ENCODE peak calls at places on chromosomes 7 and 10, in seven cellular contexts. X is Karpas-422; M is H9; P is endothelial cell of umbilical vein; E is Peyer's patch; S is CD8-positive, alpha-beta memory T cell; B is SK-N-SH. D is an unnamed sample.

GRCh38 chr7:40219917-40220316 is 85.1 kb downstream of the SUGCT start:
- DNase-seq in P (no peak), M (no peak), X (no peak), E (no peak), S (no peak), B (no peak), D (no peak)

GRCh38 chr10:76911184-76911583 is 726.4 kb downstream of the KCNMA1 start:
- DNase-seq in S (no peak), P (no peak), M (no peak), X (no peak), B (no peak), E (no peak), D (no peak)

GRCh38 chr7:106916689-106917088 is 51.6 kb downstream of the PIK3CG start:
- DNase-seq in X (no peak), E (no peak), P (no peak), B (no peak), M (no peak), S (no peak), D (no peak)

GRCh38 chr10:129949411-129950335 is 14.4 kb downstream of the EBF3 start:
- DNase-seq in X (no peak), E (peak; percentile 40), M (peak; percentile 75), B (peak; percentile 78), S (no peak), P (no peak), D (no peak)

GRCh38 chr7:13336227-13336626 is 648.8 kb downstream of the ARL4A start:
- DNase-seq in S (no peak), P (no peak), E (no peak), B (no peak), X (no peak), M (no peak), D (no peak)

GRCh38 chr10:11236234-11236633 is 218.6 kb downstream of the CELF2 start:
- DNase-seq in S (peak; percentile 47), M (no peak), B (no peak), X (no peak), P (no peak), E (no peak), D (peak; percentile 63)

GRCh38 chr10:92690211-92691041 is 671 bp downstream of the HHEX start:
- DNase-seq in B (peak; percentile 59), P (peak; percentile 100), X (peak; percentile 68), S (peak; percentile 66), M (peak; percentile 44), E (peak; percentile 86), D (peak; percentile 51)

GRCh38 chr7:41046778-41047177 is 656.1 kb downstream of the INHBA start:
- DNase-seq in E (no peak), B (no peak), S (no peak), X (no peak), P (no peak), M (no peak), D (no peak)

GRCh38 chr10:117137031-117137910 is 799 bp downstream of the VAX1 start:
- DNase-seq in S (no peak), M (peak; percentile 63), E (no peak), B (peak; percentile 74), P (peak; percentile 22), X (no peak), D (no peak)

GRCh38 chr10:35606423-35606822 is 1.3 kb downstream of the GJD4 start:
- DNase-seq in X (no peak), S (no peak), E (no peak), M (no peak), P (no peak), B (no peak), D (no peak)

DNA sequence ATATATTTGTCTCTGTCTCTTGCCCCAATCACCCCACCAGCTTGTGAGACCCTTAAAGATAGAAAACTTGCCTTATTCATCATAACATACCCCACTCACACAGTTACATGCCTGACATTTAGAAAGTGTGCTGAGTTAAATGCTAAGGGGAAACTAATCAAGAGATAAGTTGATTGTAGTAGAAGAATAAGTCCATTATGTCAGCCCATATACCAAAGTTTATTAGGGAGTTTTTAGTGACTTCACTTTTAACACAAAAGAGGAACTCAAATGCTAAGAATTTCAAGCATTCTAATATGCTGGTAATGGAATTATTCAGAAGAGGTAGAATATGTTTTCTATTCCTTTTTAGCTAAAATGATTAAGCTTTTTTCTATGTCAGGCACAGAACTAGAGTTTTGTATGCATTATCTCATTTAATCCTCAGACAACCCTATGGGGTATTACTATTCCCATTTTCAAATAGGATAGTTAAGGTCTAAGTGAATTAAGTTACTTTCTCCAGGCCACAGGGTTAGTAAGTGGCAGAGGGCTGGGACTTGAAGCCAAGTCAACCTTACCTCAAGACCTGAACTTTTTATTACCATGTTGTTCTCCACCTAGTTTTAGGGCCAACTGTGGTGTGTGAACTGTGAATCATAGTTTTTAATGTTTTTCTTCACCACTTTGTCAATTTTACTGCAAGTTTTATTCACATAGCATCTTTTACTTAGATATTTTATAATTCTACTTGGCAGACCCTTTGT is 19.6 kb downstream of the ASAH2 start:
- DNase-seq in X (no peak), P (no peak), E (no peak), M (no peak), S (no peak), B (no peak), D (no peak)
- H3K27me3 ChIP-seq in X (no peaks in the 10 kb centered on the region), P (peaks cover 13% of the 10 kb centered on the region), E (no peaks in the 10 kb centered on the region), M (no peaks in the 10 kb centered on the region), S (no peaks in the 10 kb centered on the region), B (peaks cover 15% of the 10 kb centered on the region), D (no peaks in the 10 kb centered on the region)

GRCh38 chr7:228610-229009 is 36.2 kb downstream of the FAM20C start:
- DNase-seq in E (no peak), B (no peak), P (no peak), M (no peak), X (no peak), S (no peak), D (no peak)
- H3K4me1 ChIP-seq in E (no peaks in the 10 kb centered on the region), B (no peaks in the 10 kb centered on the region), P (no peaks in the 10 kb centered on the region), M (no peaks in the 10 kb centered on the region), X (no peaks in the 10 kb centered on the region), S (no peaks in the 10 kb centered on the region), D (no peaks in the 10 kb centered on the region)

GRCh38 chr7:47386273-47386820 is 195.6 kb downstream of the TNS3 start:
- DNase-seq in P (no peak), B (no peak), X (no peak), S (no peak), M (no peak), E (no peak), D (no peak)

GRCh38 chr7:47384755-47385475 is 197.0 kb downstream of the TNS3 start:
- DNase-seq in B (no peak), E (peak; percentile 31), X (no peak), S (no peak), M (no peak), P (no peak), D (no peak)

GRCh38 chr7:47383064-47383463 is 198.8 kb downstream of the TNS3 start:
- DNase-seq in B (no peak), E (peak; percentile 30), P (no peak), X (no peak), S (no peak), M (no peak), D (no peak)

GRCh38 chr7:47382200-47382599 is 199.7 kb downstream of the TNS3 start:
- DNase-seq in E (peak; percentile 19), B (no peak), P (no peak), M (no peak), X (no peak), S (no peak), D (no peak)

GRCh38 chr7:47383696-47384445 is 198.0 kb downstream of the TNS3 start:
- DNase-seq in S (no peak), M (no peak), E (peak; percentile 52), P (no peak), X (no peak), B (no peak), D (no peak)
- H3K27me3 ChIP-seq in S (no peaks in the 10 kb centered on the region), M (no peaks in the 10 kb centered on the region), E (no peaks in the 10 kb centered on the region), P (no peaks in the 10 kb centered on the region), X (no peaks in the 10 kb centered on the region), B (no peaks in the 10 kb centered on the region), D (no peaks in the 10 kb centered on the region)

GRCh38 chr7:148706368-148706767 is 7.7 kb downstream of the CUL1 start:
- DNase-seq in P (no peak), S (no peak), B (no peak), M (no peak), E (no peak), X (no peak), D (no peak)
- H3K4me1 ChIP-seq in P (peaks cover 5% of the 10 kb centered on the region), S (peaks cover 79% of the 10 kb centered on the region), B (peaks cover 24% of the 10 kb centered on the region), M (peaks cover 22% of the 10 kb centered on the region), E (no peaks in the 10 kb centered on the region), X (peaks cover 80% of the 10 kb centered on the region), D (peaks cover 84% of the 10 kb centered on the region)

D was measured in CD4-positive, alpha-beta memory T cell.